ENCODE peak calls at places on chromosome 5, in eight cellular contexts. One of them, this sample, is unnamed.

GRCh38 chr5:15383469-15383868 is 116.5 kb upstream of the FBXL7 start:
- DNase-seq in HCT116: no peak
- DNase-seq in IMR-90: peak
- DNase-seq in Panc1: no peak
- DNase-seq in BE2C: no peak
- DNase-seq in progenitor cell of endocrine pancreas: no peak
- DNase-seq in adrenal gland: no peak
- DNase-seq in MM.1S: peak
- DNase-seq in this sample: no peak

GRCh38 chr5:13540154-13540815 is 404.2 kb downstream of the DNAH5 start:
- DNase-seq in BE2C: no peak
- DNase-seq in Panc1: no peak
- DNase-seq in IMR-90: peak
- DNase-seq in adrenal gland: no peak
- DNase-seq in HCT116: no peak
- DNase-seq in MM.1S: no peak
- DNase-seq in progenitor cell of endocrine pancreas: no peak
- DNase-seq in this sample: no peak

GRCh38 chr5:66929995-66930394 is 266.6 kb downstream of the CD180 start:
- DNase-seq in HCT116: no peak
- DNase-seq in Panc1: no peak
- DNase-seq in adrenal gland: no peak
- DNase-seq in progenitor cell of endocrine pancreas: no peak
- DNase-seq in BE2C: no peak
- DNase-seq in IMR-90: no peak
- DNase-seq in MM.1S: no peak
- DNase-seq in this sample: no peak

GRCh38 chr5:25963251-25964008 is 1075.0 kb downstream of the CDH9 start:
- DNase-seq in BE2C: no peak
- DNase-seq in IMR-90: no peak
- DNase-seq in progenitor cell of endocrine pancreas: no peak
- DNase-seq in adrenal gland: peak
- DNase-seq in MM.1S: peak
- DNase-seq in HCT116: no peak
- DNase-seq in Panc1: no peak
- DNase-seq in this sample: no peak

GRCh38 chr5:138054863-138055558 is 22.1 kb upstream of the FAM13B start:
- DNase-seq in Panc1: no peak
- DNase-seq in adrenal gland: no peak
- DNase-seq in IMR-90: no peak
- DNase-seq in HCT116: no peak
- DNase-seq in MM.1S: no peak
- DNase-seq in progenitor cell of endocrine pancreas: no peak
- DNase-seq in BE2C: no peak
- DNase-seq in this sample: no peak

GRCh38 chr5:14871084-14871572 is 450 bp downstream of the ANKH start:
- DNase-seq in MM.1S: peak
- DNase-seq in Panc1: no peak
- DNase-seq in progenitor cell of endocrine pancreas: peak
- DNase-seq in adrenal gland: no peak
- DNase-seq in IMR-90: no peak
- DNase-seq in HCT116: no peak
- DNase-seq in BE2C: peak
- DNase-seq in this sample: no peak

GRCh38 chr5:172223901-172224873 is 30.2 kb downstream of the EFCAB9 start:
- DNase-seq in HCT116: no peak
- DNase-seq in progenitor cell of endocrine pancreas: no peak
- DNase-seq in IMR-90: no peak
- DNase-seq in MM.1S: peak
- DNase-seq in adrenal gland: no peak
- DNase-seq in BE2C: no peak
- DNase-seq in Panc1: no peak
- DNase-seq in this sample: no peak

GRCh38 chr5:103919526-103919925 is 356.9 kb upstream of the NUDT12 start:
- DNase-seq in adrenal gland: no peak
- DNase-seq in progenitor cell of endocrine pancreas: no peak
- DNase-seq in MM.1S: no peak
- DNase-seq in IMR-90: no peak
- DNase-seq in BE2C: no peak
- DNase-seq in Panc1: no peak
- DNase-seq in HCT116: no peak
- DNase-seq in this sample: no peak

GRCh38 chr5:141003791-141004601 is 37.7 kb downstream of the PCDHAC2 start:
- DNase-seq in IMR-90: no peak
- DNase-seq in MM.1S: no peak
- DNase-seq in progenitor cell of endocrine pancreas: no peak
- DNase-seq in adrenal gland: no peak
- DNase-seq in BE2C: peak
- DNase-seq in HCT116: peak
- DNase-seq in Panc1: peak
- DNase-seq in this sample: no peak

GRCh38 chr5:96751203-96752169 is 56.3 kb downstream of the ERAP1 start:
- DNase-seq in IMR-90: no peak
- DNase-seq in BE2C: no peak
- DNase-seq in progenitor cell of endocrine pancreas: no peak
- DNase-seq in Panc1: no peak
- DNase-seq in HCT116: no peak
- DNase-seq in MM.1S: peak
- DNase-seq in adrenal gland: peak
- DNase-seq in this sample: no peak

GRCh38 chr5:135857630-135858311 is 23.3 kb downstream of the SLC25A48 start:
- DNase-seq in MM.1S: no peak
- DNase-seq in adrenal gland: no peak
- DNase-seq in progenitor cell of endocrine pancreas: no peak
- DNase-seq in Panc1: no peak
- DNase-seq in HCT116: no peak
- DNase-seq in BE2C: no peak
- DNase-seq in IMR-90: no peak
- DNase-seq in this sample: no peak

GRCh38 chr5:775960-776861 is 8.3 kb downstream of the ZDHHC11B start:
- DNase-seq in IMR-90: no peak
- DNase-seq in progenitor cell of endocrine pancreas: no peak
- DNase-seq in HCT116: no peak
- DNase-seq in adrenal gland: peak
- DNase-seq in BE2C: no peak
- DNase-seq in MM.1S: no peak
- DNase-seq in Panc1: no peak
- DNase-seq in this sample: peak

GRCh38 chr5:176738851-176739250 is 71.5 kb upstream of the UNC5A start:
- DNase-seq in MM.1S: no peak
- DNase-seq in Panc1: no peak
- DNase-seq in BE2C: no peak
- DNase-seq in HCT116: no peak
- DNase-seq in progenitor cell of endocrine pancreas: peak
- DNase-seq in IMR-90: no peak
- DNase-seq in adrenal gland: no peak
- DNase-seq in this sample: no peak

GRCh38 chr5:112895682-112896081 is 26.3 kb downstream of the REEP5 start:
- DNase-seq in progenitor cell of endocrine pancreas: no peak
- DNase-seq in adrenal gland: no peak
- DNase-seq in IMR-90: no peak
- DNase-seq in HCT116: no peak
- DNase-seq in MM.1S: no peak
- DNase-seq in Panc1: no peak
- DNase-seq in BE2C: no peak
- DNase-seq in this sample: no peak

GRCh38 chr5:133112026-133112660 is 60.3 kb downstream of the HSPA4 start:
- DNase-seq in IMR-90: no peak
- DNase-seq in HCT116: no peak
- DNase-seq in BE2C: no peak
- DNase-seq in MM.1S: no peak
- DNase-seq in progenitor cell of endocrine pancreas: no peak
- DNase-seq in adrenal gland: no peak
- DNase-seq in Panc1: no peak
- DNase-seq in this sample: no peak

GRCh38 chr5:21862986-21863385 is 990.2 kb downstream of the CDH12 start:
- DNase-seq in BE2C: no peak
- DNase-seq in IMR-90: no peak
- DNase-seq in progenitor cell of endocrine pancreas: no peak
- DNase-seq in Panc1: no peak
- DNase-seq in MM.1S: no peak
- DNase-seq in adrenal gland: no peak
- DNase-seq in HCT116: no peak
- DNase-seq in this sample: no peak

GRCh38 chr5:116539222-116539621 is 35.4 kb downstream of the SEMA6A start:
- DNase-seq in HCT116: no peak
- DNase-seq in Panc1: no peak
- DNase-seq in MM.1S: no peak
- DNase-seq in IMR-90: no peak
- DNase-seq in adrenal gland: no peak
- DNase-seq in progenitor cell of endocrine pancreas: no peak
- DNase-seq in BE2C: no peak
- DNase-seq in this sample: no peak

GRCh38 chr5:141864371-141865370 is 13.5 kb downstream of the PCDH1 start:
- DNase-seq in adrenal gland: no peak
- DNase-seq in MM.1S: peak
- DNase-seq in BE2C: no peak
- DNase-seq in IMR-90: no peak
- DNase-seq in Panc1: no peak
- DNase-seq in HCT116: no peak
- DNase-seq in progenitor cell of endocrine pancreas: no peak
- DNase-seq in this sample: no peak

GRCh38 chr5:15601274-15601673 is 101.3 kb downstream of the FBXL7 start:
- DNase-seq in MM.1S: no peak
- DNase-seq in progenitor cell of endocrine pancreas: no peak
- DNase-seq in IMR-90: peak
- DNase-seq in BE2C: peak
- DNase-seq in adrenal gland: no peak
- DNase-seq in HCT116: no peak
- DNase-seq in Panc1: no peak
- DNase-seq in this sample: no peak

DNA sequence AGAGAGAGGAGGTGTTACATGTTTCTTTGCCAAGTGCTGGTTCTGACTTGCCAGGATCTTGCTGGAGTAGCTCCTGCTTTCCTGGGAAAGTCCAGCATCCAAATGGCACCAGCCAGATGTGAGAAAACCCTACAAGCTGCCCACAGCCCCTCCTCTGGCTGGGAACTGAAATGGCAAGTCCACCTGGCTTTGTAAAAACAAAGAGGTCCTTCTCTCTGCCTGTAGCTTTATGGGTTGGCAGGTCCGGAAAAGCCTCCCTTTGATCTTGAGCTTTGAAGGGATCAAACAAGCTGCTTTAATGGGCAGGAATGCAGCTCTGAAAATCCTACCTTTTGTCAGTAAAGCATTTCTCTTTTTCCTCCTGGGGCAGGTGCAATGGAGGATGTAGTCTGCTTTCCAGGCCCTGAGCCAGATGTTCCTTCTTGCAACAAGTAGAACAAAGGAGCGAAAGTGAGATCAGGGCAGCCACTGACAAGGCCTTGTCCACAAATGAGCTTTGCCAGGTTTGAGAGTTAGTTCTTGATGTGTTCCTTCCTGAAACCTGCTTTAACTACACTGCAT is 456.7 kb downstream of the ZNF608 start:
- DNase-seq in Panc1: no peak
- DNase-seq in BE2C: no peak
- DNase-seq in MM.1S: no peak
- DNase-seq in IMR-90: no peak
- DNase-seq in HCT116: peak
- DNase-seq in adrenal gland: no peak
- DNase-seq in progenitor cell of endocrine pancreas: no peak
- DNase-seq in this sample: no peak
- TF ChIP-seq CTCF in Panc1: no peak
- TF ChIP-seq CTCF in BE2C: peak
- TF ChIP-seq CTCF in MM.1S: no peak
- TF ChIP-seq CTCF in IMR-90: no peak
- TF ChIP-seq CTCF in HCT116: no peak
- TF ChIP-seq CTCF in adrenal gland: no peak
- TF ChIP-seq CTCF in progenitor cell of endocrine pancreas: peak
- TF ChIP-seq CTCF in this sample: no peak

GRCh38 chr5:73434461-73434860 is 14.1 kb downstream of the FOXD1 start:
- DNase-seq in HCT116: no peak
- DNase-seq in IMR-90: no peak
- DNase-seq in MM.1S: no peak
- DNase-seq in progenitor cell of endocrine pancreas: no peak
- DNase-seq in Panc1: no peak
- DNase-seq in BE2C: no peak
- DNase-seq in adrenal gland: no peak
- DNase-seq in this sample: no peak
- TF ChIP-seq CTCF in HCT116: no peak
- TF ChIP-seq CTCF in IMR-90: no peak
- TF ChIP-seq CTCF in MM.1S: no peak
- TF ChIP-seq CTCF in progenitor cell of endocrine pancreas: peak
- TF ChIP-seq CTCF in Panc1: peak
- TF ChIP-seq CTCF in BE2C: no peak
- TF ChIP-seq CTCF in adrenal gland: no peak
- TF ChIP-seq CTCF in this sample: peak

DNA sequence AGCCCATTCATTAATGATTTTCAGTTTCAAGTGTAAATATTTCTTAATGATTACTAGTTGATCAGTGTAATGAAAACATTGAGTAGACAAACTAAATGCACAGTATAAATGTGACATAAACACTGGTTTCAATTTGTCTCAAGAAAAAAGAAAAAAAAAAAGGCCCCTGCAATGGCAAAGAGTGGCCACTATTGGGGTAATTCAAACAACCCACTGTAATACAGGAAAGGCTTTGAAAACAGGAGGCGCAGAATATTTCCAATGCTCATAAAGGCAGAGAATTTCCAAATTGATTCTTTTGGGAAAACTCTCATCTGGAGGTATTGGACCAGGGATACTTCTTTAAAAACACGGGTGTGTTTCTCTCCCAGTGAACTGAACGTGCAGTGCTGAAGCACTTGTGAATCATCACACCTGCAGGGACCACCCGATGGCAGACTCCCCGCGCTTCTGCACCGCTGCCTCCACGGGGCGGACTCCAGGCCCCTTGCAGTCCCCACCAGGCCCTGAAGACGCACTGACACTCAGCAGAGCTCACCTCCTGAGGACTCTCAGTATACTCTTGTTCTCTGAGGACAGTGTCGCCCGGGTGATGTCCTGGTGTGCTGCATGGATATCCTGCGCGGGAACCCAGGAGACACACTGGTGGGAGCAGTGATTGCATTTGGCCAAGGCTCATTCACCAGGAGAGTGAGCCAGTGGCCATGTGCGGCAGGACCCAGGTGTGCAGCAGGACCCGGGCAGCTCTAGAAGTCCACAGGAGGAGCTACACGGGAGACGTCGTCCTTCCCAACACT is 227.6 kb upstream of the IRX4 start:
- DNase-seq in adrenal gland: no peak
- DNase-seq in IMR-90: no peak
- DNase-seq in MM.1S: no peak
- DNase-seq in Panc1: no peak
- DNase-seq in progenitor cell of endocrine pancreas: no peak
- DNase-seq in BE2C: no peak
- DNase-seq in HCT116: no peak
- DNase-seq in this sample: no peak
- TF ChIP-seq CTCF in adrenal gland: no peak
- TF ChIP-seq CTCF in IMR-90: no peak
- TF ChIP-seq CTCF in MM.1S: no peak
- TF ChIP-seq CTCF in Panc1: no peak
- TF ChIP-seq CTCF in progenitor cell of endocrine pancreas: peak
- TF ChIP-seq CTCF in BE2C: no peak
- TF ChIP-seq CTCF in HCT116: no peak
- TF ChIP-seq CTCF in this sample: no peak

DNA sequence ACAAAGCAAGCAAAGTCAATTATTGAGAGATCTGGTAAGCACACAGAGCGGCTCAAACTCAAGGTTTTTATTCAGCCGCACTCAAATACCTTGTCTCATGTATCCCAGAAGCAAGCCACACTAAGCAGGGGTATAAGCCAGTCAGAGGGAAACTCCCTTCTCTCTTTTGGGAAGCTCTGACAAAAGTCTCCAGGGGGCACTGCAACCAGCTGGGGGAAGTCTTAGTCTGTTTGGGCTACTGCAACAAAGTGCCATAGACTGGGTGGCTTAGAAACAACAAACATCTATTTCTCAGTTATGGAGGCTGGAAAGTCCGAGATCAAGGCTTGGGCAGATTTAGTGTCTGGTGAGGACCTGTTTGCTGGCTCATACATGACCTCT is 246.0 kb downstream of the ENC1 start:
- DNase-seq in progenitor cell of endocrine pancreas: no peak
- DNase-seq in HCT116: no peak
- DNase-seq in IMR-90: no peak
- DNase-seq in adrenal gland: no peak
- DNase-seq in Panc1: no peak
- DNase-seq in BE2C: no peak
- DNase-seq in MM.1S: peak
- DNase-seq in this sample: no peak
- TF ChIP-seq CTCF in progenitor cell of endocrine pancreas: no peak
- TF ChIP-seq CTCF in HCT116: peak
- TF ChIP-seq CTCF in IMR-90: no peak
- TF ChIP-seq CTCF in adrenal gland: no peak
- TF ChIP-seq CTCF in Panc1: no peak
- TF ChIP-seq CTCF in BE2C: peak
- TF ChIP-seq CTCF in MM.1S: peak
- TF ChIP-seq CTCF in this sample: no peak

This sample was measured in mesothelial cell of epicardium.